ENCODE peak calls at places on chromosomes 7 and 10, in six cellular contexts. I, U, M, O, B and N are unnamed samples.

GRCh38 chr10:132841254-132841975 is 55.5 kb upstream of the NKX6-2 start:
- DNase-seq in I (no peak), U (no peak), M (no peak), O (no peak), B (no peak), N (no peak)

GRCh38 chr7:43170571-43170970 is 58.1 kb downstream of the HECW1 start:
- DNase-seq in I (no peak), U (no peak), M (no peak), O (no peak), B (no peak), N (no peak)

GRCh38 chr7:25348066-25348595 is 119.8 kb upstream of the NPVF start:
- DNase-seq in I (no peak), U (no peak), M (no peak), O (no peak), B (no peak), N (no peak)

GRCh38 chr7:78279035-78279434 is 480.5 kb downstream of the PHTF2 start:
- DNase-seq in I (no peak), U (no peak), M (peak; percentile 65), O (no peak), B (no peak), N (no peak)

GRCh38 chr7:7569113-7569527 is 2.4 kb downstream of the MIOS start:
- DNase-seq in I (no peak), U (no peak), M (no peak), O (no peak), B (no peak), N (no peak)

GRCh38 chr7:27808626-27809025 is 68.7 kb downstream of the TAX1BP1 start:
- DNase-seq in I (no peak), U (no peak), M (peak; percentile 8), O (no peak), B (no peak), N (no peak)

GRCh38 chr10:85250304-85250703 is 921.9 kb downstream of the CCSER2 start:
- DNase-seq in I (no peak), U (no peak), M (no peak), O (no peak), B (no peak), N (no peak)

GRCh38 chr7:101121996-101122932 is 4.6 kb upstream of the SERPINE1 start:
- DNase-seq in I (no peak), U (peak; percentile 95), M (peak; percentile 98), O (no peak), B (peak; percentile 70), N (no peak)

GRCh38 chr7:631966-632830 is 94.3 kb upstream of the DNAAF5 start:
- DNase-seq in I (no peak), U (no peak), M (no peak), O (no peak), B (no peak), N (no peak)

GRCh38 chr10:84264611-84265141 is 19.8 kb downstream of the RGR start:
- DNase-seq in I (peak; percentile 34), U (peak; percentile 58), M (peak; percentile 71), O (peak; percentile 50), B (peak; percentile 86), N (peak; percentile 78)

GRCh38 chr7:18521945-18522566 is 26.5 kb downstream of the HDAC9 start:
- DNase-seq in I (no peak), U (no peak), M (no peak), O (no peak), B (no peak), N (no peak)

GRCh38 chr10:59027975-59028640 is 148.3 kb upstream of the PHYHIPL start:
- DNase-seq in I (no peak), U (no peak), M (peak; percentile 59), O (no peak), B (no peak), N (no peak)

GRCh38 chr7:105589221-105590077 is 8.2 kb upstream of the EFCAB10 start:
- DNase-seq in I (peak; percentile 25), U (peak; percentile 79), M (peak; percentile 76), O (peak; percentile 25), B (peak; percentile 70), N (peak; percentile 88)

GRCh38 chr10:71726673-71727428 is 7.3 kb upstream of the C10orf105 start:
- DNase-seq in I (no peak), U (no peak), M (no peak), O (peak; percentile 25), B (peak; percentile 81), N (no peak)

GRCh38 chr7:94655562-94655883 is 410 bp downstream of the SGCE start:
- DNase-seq in I (no peak), U (no peak), M (no peak), O (no peak), B (no peak), N (no peak)

GRCh38 chr7:79272066-79272669 is 181.3 kb downstream of the MAGI2 start:
- DNase-seq in I (no peak), U (peak; percentile 63), M (no peak), O (no peak), B (no peak), N (peak; percentile 41)